ENCODE peak calls at places on chromosome 11, in ten cellular contexts. I, K, S, W, O, B, Z, V, J and F are unnamed samples. For H3K9me3, the result is how much of the 10 kb centered on the place peaks cover.

GRCh38 chr11:17208257-17208999 is 642 bp upstream of the PIK3C2A start:
- DNase-seq in I (peak), V (no peak), W (no peak), K (peak), B (no peak), O (peak), Z (peak), J (peak), S (no peak), F (no peak)

GRCh38 chr11:69371731-69372588 is 78.0 kb downstream of the MYEOV start:
- DNase-seq in K (no peak), O (no peak), S (no peak), J (peak), Z (no peak), W (peak), V (peak), I (peak), B (peak), F (peak)

GRCh38 chr11:39220501-39221230 is 2238.8 kb downstream of the LRRC4C start:
- DNase-seq in S (no peak), J (no peak), O (no peak), K (no peak), Z (no peak), V (no peak), W (no peak), I (no peak), B (no peak), F (no peak)

GRCh38 chr11:69060005-69060404 is 11.3 kb downstream of the TPCN2 start:
- DNase-seq in B (no peak), S (no peak), O (no peak), V (no peak), W (no peak), J (no peak), K (no peak), Z (no peak), I (no peak), F (no peak)

GRCh38 chr11:47863189-47863892 is 15.2 kb upstream of the NUP160 start:
- DNase-seq in K (no peak), O (no peak), S (no peak), V (no peak), I (no peak), B (no peak), Z (no peak), J (no peak), W (no peak), F (no peak)

GRCh38 chr11:57562596-57562995 is 4.9 kb downstream of the UBE2L6 start:
- DNase-seq in O (no peak), B (no peak), W (no peak), Z (no peak), J (no peak), V (no peak), I (no peak), S (no peak), K (no peak), F (no peak)

GRCh38 chr11:74675761-74676160 is 55.5 kb downstream of the CHRDL2 start:
- DNase-seq in I (no peak), S (no peak), V (no peak), B (no peak), W (no peak), O (no peak), K (no peak), Z (no peak), J (no peak), F (no peak)

GRCh38 chr11:119808431-119809185 is 79.6 kb upstream of the NECTIN1 start:
- DNase-seq in Z (no peak), S (no peak), B (peak), J (no peak), I (no peak), W (no peak), O (no peak), K (no peak), V (no peak), F (no peak)

GRCh38 chr11:77479746-77480352 is 6.0 kb upstream of the PAK1 start:
- DNase-seq in O (no peak), K (no peak), V (no peak), S (no peak), J (no peak), W (no peak), Z (no peak), B (no peak), I (no peak), F (no peak)

DNA sequence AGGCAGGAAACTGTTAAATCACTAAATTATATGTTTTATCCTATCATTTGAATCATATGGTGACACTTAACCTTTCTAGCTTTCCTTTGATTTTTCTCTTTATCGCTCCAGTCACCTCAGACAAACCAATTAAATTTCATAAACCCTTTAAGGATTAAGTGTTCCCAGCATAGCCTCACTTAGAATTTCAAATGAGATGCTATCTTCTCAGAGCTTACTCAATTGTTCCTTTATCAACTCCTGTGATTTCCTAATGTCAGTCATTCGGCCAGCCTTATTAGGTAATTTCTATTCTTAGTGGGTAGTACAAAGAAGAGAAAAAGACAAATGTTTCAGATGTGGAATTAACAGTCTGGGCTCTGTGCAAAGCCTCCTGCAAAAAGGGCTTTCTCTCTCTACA is 77.1 kb upstream of the CCDC90B start:
- DNase-seq in V (no peak), J (no peak), I (no peak), W (no peak), B (no peak), O (no peak), S (no peak), K (no peak), Z (no peak), F (no peak)
- TF ChIP-seq POLR2AphosphoS5 in V (no peak), J (no peak), I (no peak), W (no peak), B (no peak), O (no peak), S (no peak), K (no peak), Z (no peak), F (no peak)

DNA sequence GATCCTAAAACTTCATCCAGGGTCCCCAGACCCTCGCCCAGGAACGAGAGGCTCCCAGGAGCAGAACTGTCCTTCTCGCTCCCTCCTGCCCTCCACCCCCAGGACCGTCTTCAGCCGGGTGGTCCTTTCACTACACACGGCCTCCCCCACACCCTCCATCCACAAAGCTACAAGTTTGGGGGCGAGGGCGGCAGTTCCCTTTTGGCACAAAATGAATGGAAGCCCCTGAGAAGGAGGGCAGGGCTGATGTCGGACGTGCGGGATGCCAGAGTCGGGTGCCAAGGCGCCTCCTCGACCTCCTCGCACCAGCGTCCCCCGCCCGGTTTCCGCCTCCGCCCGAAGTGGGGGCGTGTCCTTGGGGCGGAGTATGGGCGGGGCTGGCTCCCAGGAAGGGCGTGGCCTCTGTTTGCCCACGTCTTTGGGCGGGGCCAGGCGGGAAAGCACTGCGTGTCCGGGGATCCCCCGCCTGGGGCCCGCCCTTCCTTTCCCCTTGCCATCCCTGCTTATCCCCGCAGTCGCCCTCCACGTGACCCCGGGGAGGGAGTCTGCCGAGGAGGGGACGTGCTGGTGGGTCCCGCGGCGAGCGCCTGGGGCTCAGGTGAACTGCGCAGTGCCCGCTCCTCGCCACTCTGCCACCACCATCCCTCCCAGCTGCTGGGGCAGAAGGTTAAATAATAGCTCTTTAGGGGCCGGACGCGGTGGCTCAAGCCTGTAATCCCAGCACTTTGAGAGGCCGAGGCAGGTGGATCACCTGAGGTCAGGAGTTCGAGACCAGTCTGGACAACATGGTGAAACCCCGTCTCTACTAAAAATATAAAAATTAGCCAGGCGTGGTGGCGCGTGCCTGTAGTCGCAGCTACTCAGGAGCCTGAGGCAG is 918 bp upstream of the EFEMP2 start:
- DNase-seq in J (peak), V (peak), O (peak), I (peak), Z (peak), B (peak), K (peak), S (peak), W (peak), F (no peak)
- TF ChIP-seq POLR2A in J (peak), V (no peak), O (peak), I (no peak), Z (no peak), B (no peak), K (peak), S (peak), W (peak), F (peak)

GRCh38 chr11:108414958-108415357 is 52.4 kb downstream of the C11orf65 start:
- DNase-seq in O (no peak), Z (no peak), B (no peak), W (no peak), K (no peak), I (no peak), S (no peak), J (no peak), V (no peak), F (no peak)
- H3K9me3 ChIP-seq in O (under half), Z (under half), B (under half), W (under half), K (under half), I (under half), S (under half), J (under half), V (under half), F (under half)

DNA sequence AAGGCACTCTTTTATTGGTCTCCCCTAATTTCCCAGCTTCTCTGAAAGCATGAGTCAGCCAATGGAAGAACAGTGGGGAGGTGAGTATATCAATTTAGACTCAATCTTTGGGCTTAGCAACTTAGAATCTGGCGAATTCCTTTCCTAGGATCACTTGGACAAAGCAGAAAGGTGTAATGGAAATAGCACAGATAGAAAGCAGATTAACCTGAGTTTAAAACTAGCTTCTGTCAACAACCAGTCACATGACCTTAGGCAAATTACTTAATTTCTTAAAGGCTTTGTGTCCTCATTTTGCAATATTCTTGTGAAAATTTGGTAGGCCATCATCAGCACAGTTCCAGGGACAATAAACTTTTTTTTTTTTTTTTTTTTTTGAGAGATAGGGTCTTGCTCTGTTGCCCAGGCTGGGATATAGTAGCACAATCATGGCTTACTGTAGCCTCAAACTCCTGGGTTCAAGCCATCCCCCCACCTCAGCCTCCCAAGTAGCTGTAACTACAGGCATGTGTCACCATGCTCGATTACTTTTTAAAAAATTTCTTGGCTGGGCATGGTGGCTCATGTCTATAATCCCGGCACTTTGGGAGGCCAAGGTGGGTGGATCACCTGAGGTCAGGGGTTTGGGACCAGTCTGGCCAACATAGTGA is 40.8 kb upstream of the PCF11 start:
- DNase-seq in W (no peak), Z (no peak), K (no peak), I (no peak), J (no peak), B (no peak), S (no peak), O (no peak), V (no peak), F (no peak)
- TF ChIP-seq POLR2AphosphoS5 in W (no peak), Z (no peak), K (no peak), I (no peak), J (no peak), B (no peak), S (no peak), O (no peak), V (no peak), F (no peak)

DNA sequence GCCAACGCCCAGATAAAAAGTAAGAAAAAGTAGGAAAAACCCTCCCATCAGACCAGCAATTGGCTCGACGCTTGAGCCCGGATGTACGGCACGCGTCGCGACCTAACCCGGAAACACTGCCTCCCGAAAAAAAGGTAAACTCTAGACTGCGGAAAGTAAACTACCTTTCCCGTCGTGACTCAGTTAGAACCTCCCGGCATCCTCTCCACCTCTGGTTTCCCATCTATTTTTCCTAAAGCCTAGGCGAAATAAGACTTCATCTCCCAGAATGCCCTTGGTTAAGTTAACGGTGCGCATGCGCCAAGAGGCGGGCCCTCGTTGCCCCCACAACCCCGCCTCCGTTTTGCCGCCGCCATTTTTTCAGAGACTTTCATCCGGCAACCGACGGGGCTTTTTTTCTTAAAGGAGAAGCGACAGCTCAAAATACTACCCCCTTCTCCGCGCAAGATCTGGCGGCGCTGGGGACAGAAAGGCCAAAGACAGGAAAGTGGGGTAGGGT is 678 bp upstream of the ZFP91 start:
- DNase-seq in V (peak), B (peak), S (peak), Z (peak), W (peak), O (peak), I (peak), J (peak), K (peak), F (peak)
- TF ChIP-seq POLR2A in V (no peak), B (no peak), S (no peak), Z (no peak), W (no peak), O (no peak), I (no peak), J (no peak), K (no peak), F (no peak)

GRCh38 chr11:35079581-35079980 is 59.4 kb upstream of the CD44 start:
- DNase-seq in J (no peak), S (no peak), Z (no peak), I (no peak), B (no peak), W (no peak), O (no peak), V (no peak), K (no peak), F (no peak)
- H3K9me3 ChIP-seq in J (under half), S (under half), Z (under half), I (under half), B (under half), W (under half), O (under half), V (under half), K (under half), F (under half)

GRCh38 chr11:4095509-4096230 is 1.1 kb downstream of the RRM1 start:
- DNase-seq in Z (no peak), W (no peak), S (no peak), V (no peak), O (no peak), I (no peak), J (no peak), B (no peak), K (no peak), F (no peak)

GRCh38 chr11:4090258-4090657 is 4.3 kb upstream of the RRM1 start:
- DNase-seq in S (no peak), J (no peak), V (no peak), O (no peak), Z (no peak), W (no peak), I (no peak), K (no peak), B (no peak), F (no peak)

GRCh38 chr11:4093519-4094347 is 866 bp upstream of the RRM1 start:
- DNase-seq in I (no peak), V (no peak), K (no peak), S (peak), Z (no peak), W (no peak), B (no peak), J (no peak), O (no peak), F (no peak)

GRCh38 chr11:4094348-4095291 is at the start of gene RRM1:
- DNase-seq in B (peak), J (peak), I (peak), S (peak), K (peak), Z (peak), O (peak), V (peak), W (peak), F (no peak)

GRCh38 chr11:4092031-4092430 is 2.6 kb upstream of the RRM1 start:
- DNase-seq in B (no peak), S (no peak), O (no peak), J (no peak), W (no peak), Z (no peak), K (no peak), I (no peak), V (no peak), F (no peak)
- TF ChIP-seq POLR2AphosphoS5 in B (no peak), S (no peak), O (no peak), J (no peak), W (no peak), Z (no peak), K (no peak), I (no peak), V (no peak), F (no peak)